ENCODE peak calls at places on chromosomes 12 and 14, in seven cellular contexts. H is colonic mucosa, Y is mesothelial cell of epicardium, A is kidney epithelial cell, F is uterus, X is fibroblast of pulmonary artery, V is AG10803. Q is an unnamed sample.

GRCh38 chr12:115012861-115013667 is 329.1 kb upstream of the TBX3 start:
- DNase-seq in V (no peak), A (no peak), X (no peak), H (no peak), Y (peak), F (no peak), Q (no peak)

GRCh38 chr12:40137252-40137651 is 31.4 kb upstream of the SLC2A13 start:
- DNase-seq in H (no peak), V (peak), Y (no peak), F (no peak), X (peak), A (no peak), Q (no peak)

GRCh38 chr12:86261606-86262005 is 5.4 kb upstream of the MGAT4C start:
- DNase-seq in V (no peak), Y (no peak), X (no peak), A (no peak), F (no peak), H (no peak), Q (no peak)

GRCh38 chr12:68450947-68451260 is 118.7 kb upstream of the MDM1 start:
- DNase-seq in A (no peak), H (no peak), V (no peak), Y (no peak), F (no peak), X (no peak), Q (no peak)

GRCh38 chr14:48890333-48890732 is 695.8 kb downstream of the RPS29 start:
- DNase-seq in H (no peak), Y (no peak), V (no peak), A (no peak), X (no peak), F (no peak), Q (no peak)

GRCh38 chr12:85680881-85681280 is 155.3 kb downstream of the RASSF9 start:
- DNase-seq in X (no peak), A (no peak), H (no peak), Y (no peak), V (no peak), F (no peak), Q (no peak)

GRCh38 chr12:124920353-124920935 is 6.0 kb upstream of the UBC start:
- DNase-seq in H (no peak), A (no peak), X (no peak), V (no peak), F (no peak), Y (no peak), Q (no peak)

GRCh38 chr12:1873531-1874149 is 44.8 kb downstream of the CACNA2D4 start:
- DNase-seq in Y (peak), H (peak), V (no peak), F (no peak), X (no peak), A (no peak), Q (no peak)

GRCh38 chr12:116708826-116709756 is 28.8 kb downstream of the SPRING1 start:
- DNase-seq in Y (no peak), V (peak), F (peak), H (peak), X (peak), A (no peak), Q (peak)

GRCh38 chr12:116261525-116262100 is 15.9 kb downstream of the MED13L start:
- DNase-seq in F (no peak), A (no peak), V (peak), X (no peak), H (no peak), Y (no peak), Q (no peak)

GRCh38 chr12:116138781-116139180 is 138.7 kb downstream of the MED13L start:
- DNase-seq in V (no peak), F (no peak), Y (no peak), X (no peak), H (no peak), A (peak), Q (no peak)

GRCh38 chr14:23366163-23366921 is 1.4 kb upstream of the EFS start:
- DNase-seq in X (peak), A (peak), Y (peak), V (peak), F (peak), H (peak), Q (peak)

GRCh38 chr12:53122961-53123468 is 19.7 kb downstream of the SOAT2 start:
- DNase-seq in F (no peak), Y (no peak), H (no peak), A (no peak), V (peak), X (peak), Q (no peak)

GRCh38 chr14:61568572-61569011 is 126.7 kb upstream of the HIF1A start:
- DNase-seq in V (no peak), H (peak), A (no peak), F (no peak), X (no peak), Y (peak), Q (no peak)

GRCh38 chr14:69886843-69887242 is 7.6 kb downstream of the SMOC1 start:
- DNase-seq in H (no peak), V (no peak), X (peak), F (no peak), Y (no peak), A (no peak), Q (no peak)

GRCh38 chr12:117051380-117051779 is 47.8 kb downstream of the TESC start:
- DNase-seq in V (no peak), Y (no peak), F (no peak), A (no peak), X (no peak), H (no peak), Q (no peak)

GRCh38 chr12:51449569-51450246 is 25.1 kb downstream of the SLC4A8 start:
- DNase-seq in F (no peak), Y (no peak), H (no peak), V (peak), A (no peak), X (no peak), Q (no peak)

GRCh38 chr12:6451348-6452244 is at the start of gene TAPBPL:
- DNase-seq in F (peak), Y (peak), A (peak), V (peak), H (peak), X (peak), Q (peak)
- TF ChIP-seq CTCF in F (peak), Y (no peak), A (no peak), V (no peak), H (no peak), X (no peak), Q (no peak)

GRCh38 chr12:112111931-112112330 is 3.3 kb upstream of the NAA25 start:
- DNase-seq in V (no peak), Y (no peak), H (no peak), A (no peak), X (no peak), F (no peak), Q (no peak)

GRCh38 chr12:112115259-112116045 is 6.9 kb upstream of the NAA25 start:
- DNase-seq in X (no peak), A (no peak), H (no peak), Y (no peak), V (no peak), F (no peak), Q (no peak)

GRCh38 chr12:112107728-112108447 is 695 bp downstream of the NAA25 start:
- DNase-seq in V (no peak), Y (peak), H (peak), F (peak), A (no peak), X (no peak), Q (peak)

GRCh38 chr12:112116232-112117060 is 7.9 kb upstream of the NAA25 start:
- DNase-seq in A (no peak), Y (peak), H (peak), V (peak), F (no peak), X (peak), Q (peak)

DNA sequence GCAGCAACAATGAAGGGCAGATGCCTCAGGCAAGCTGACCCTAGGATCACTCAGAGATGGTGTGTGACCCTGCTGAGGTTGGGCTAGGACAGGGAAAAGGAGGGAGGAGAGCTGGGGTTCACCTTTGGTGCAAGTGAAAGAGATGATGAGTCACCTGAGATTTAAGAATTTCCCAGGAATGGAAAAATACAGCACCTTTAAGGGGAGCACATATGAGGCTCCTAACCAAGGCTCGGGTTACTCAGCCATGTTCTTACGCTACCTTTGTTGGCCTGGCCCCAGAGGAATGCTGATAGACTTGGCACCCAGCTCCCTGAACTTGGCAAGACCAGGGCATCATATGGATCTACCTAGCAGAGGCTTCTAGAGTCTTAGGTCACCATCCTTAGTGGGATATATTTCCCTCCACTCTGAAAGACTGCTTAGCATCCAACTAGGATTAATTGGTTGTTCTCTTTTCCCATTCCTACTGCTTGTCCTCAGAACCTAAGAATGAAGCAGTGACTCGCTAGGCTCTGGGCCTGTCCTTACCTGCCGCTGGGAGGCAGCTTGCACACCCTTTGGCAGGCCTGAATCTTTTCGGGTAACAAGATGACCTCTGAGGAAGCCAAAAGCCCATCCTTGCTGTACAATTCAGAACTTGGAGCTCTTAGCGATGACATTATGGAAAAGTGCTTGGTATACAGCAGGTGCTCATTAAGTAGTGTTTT is 4.0 kb upstream of the NAA25 start:
- DNase-seq in H (no peak), Y (no peak), F (no peak), V (no peak), A (no peak), X (no peak), Q (no peak)
- TF ChIP-seq CTCF in H (no peak), Y (no peak), F (no peak), V (no peak), A (no peak), X (no peak), Q (no peak)

DNA sequence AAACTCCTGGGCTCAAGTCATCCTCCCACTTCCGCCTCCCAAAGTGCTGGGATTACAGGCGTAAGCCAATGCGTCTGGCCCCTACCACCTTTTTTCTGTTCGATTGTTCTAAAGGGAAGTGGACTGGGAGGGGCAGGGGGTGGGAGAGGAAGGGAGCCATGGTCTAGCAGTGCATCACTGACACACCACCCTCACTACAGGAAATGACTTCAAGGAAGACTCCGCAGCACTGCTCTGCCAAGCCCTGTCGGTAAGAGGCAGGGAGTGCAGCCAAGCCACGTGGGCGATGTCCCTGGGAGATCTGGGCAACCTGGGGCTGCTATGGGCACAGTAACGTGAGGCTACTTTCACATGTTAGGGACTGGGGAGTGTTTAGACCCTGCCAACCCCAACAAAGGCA is 18.0 kb downstream of the LRRC74A start:
- DNase-seq in X (peak), A (no peak), V (peak), F (peak), H (no peak), Y (no peak), Q (peak)
- TF ChIP-seq CTCF in X (peak), A (no peak), V (peak), F (peak), H (no peak), Y (no peak), Q (no peak)

GRCh38 chr14:98138666-98139065 is 1133.3 kb downstream of the BCL11B start:
- DNase-seq in A (no peak), F (no peak), V (peak), H (peak), X (peak), Y (no peak), Q (no peak)
- TF ChIP-seq CTCF in A (peak), F (no peak), V (peak), H (peak), X (peak), Y (peak), Q (no peak)

DNA sequence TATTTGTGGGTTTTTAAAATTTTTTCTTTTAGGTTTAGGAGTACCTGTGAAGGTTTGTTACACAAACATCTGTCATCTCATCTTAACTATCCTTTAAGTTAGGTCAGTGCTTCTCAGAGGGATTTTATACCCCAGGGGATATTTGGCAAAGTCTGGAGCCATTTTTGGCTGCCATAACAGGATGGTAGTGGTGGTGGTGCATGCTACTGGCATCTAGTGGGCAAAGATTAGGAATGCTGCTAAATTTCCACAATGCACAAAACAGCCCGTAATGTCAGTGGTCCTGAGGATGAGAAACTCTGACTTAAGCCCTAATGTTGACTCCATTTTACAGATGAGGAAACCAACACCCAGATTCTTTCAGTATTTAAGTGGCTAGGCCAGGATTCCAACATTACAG is 85.2 kb upstream of the MYF6 start:
- DNase-seq in X (peak), A (no peak), H (no peak), F (no peak), Y (no peak), V (peak), Q (no peak)
- TF ChIP-seq CTCF in X (peak), A (peak), H (no peak), F (no peak), Y (no peak), V (peak), Q (no peak)

GRCh38 chr12:57549909-57550627 is at the start of gene KIF5A:
- DNase-seq in V (no peak), F (no peak), X (no peak), H (no peak), A (no peak), Y (peak), Q (no peak)
- TF ChIP-seq CTCF in V (no peak), F (no peak), X (no peak), H (no peak), A (peak), Y (no peak), Q (no peak)

GRCh38 chr14:32404784-32405573 is 75.9 kb downstream of the AKAP6 start:
- DNase-seq in F (no peak), A (no peak), Y (no peak), V (no peak), H (no peak), X (no peak), Q (no peak)

GRCh38 chr14:32400480-32400879 is 71.4 kb downstream of the AKAP6 start:
- DNase-seq in A (no peak), F (no peak), H (no peak), V (peak), X (no peak), Y (no peak), Q (no peak)

GRCh38 chr14:32407170-32407569 is 78.1 kb downstream of the AKAP6 start:
- DNase-seq in F (no peak), X (peak), Y (no peak), A (no peak), H (no peak), V (no peak), Q (no peak)

GRCh38 chr14:32405856-32406255 is 76.8 kb downstream of the AKAP6 start:
- DNase-seq in X (no peak), V (no peak), A (no peak), F (no peak), Y (no peak), H (no peak), Q (no peak)

DNA sequence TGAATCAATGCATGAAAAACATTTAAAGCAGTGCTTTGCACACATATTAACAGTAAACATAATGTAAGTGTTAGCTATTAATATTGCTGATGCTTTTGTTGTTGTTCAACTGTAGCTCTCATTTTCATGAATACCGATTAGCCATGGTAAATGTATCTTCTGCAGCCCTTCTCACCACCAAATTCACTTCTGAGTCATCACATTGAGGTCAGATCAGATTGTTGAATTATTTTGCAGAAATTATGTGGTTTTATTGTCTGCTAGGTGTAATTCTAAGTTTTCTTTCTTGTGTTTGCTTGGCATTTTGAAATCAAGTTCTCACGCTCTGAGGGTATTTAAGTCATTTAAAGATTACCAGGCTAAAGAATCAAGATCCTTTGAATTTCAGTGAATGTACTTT is 74.6 kb downstream of the AKAP6 start:
- DNase-seq in V (peak), H (no peak), F (no peak), X (peak), Y (no peak), A (no peak), Q (no peak)
- TF ChIP-seq CTCF in V (no peak), H (no peak), F (no peak), X (no peak), Y (no peak), A (no peak), Q (no peak)

DNA sequence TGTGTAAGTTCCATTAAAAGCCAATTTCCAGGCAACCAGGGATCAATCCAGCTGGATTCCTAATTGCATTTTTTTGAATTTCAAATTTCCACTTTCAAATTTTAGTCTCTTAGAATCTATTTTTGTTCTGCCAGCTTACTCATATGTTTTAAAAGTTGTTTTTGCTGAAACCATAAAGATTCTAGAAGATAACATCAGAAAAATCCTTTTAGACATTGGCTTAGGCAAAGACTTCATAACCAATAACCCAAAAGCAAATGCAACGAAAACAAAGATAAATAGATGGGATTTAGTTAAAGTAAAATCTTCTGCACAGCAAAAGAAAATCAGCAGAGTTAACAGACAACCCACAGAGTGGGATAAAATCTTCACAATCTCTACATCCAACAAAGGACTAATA is 253.3 kb downstream of the AEBP2 start:
- DNase-seq in H (no peak), X (no peak), V (no peak), Y (no peak), F (no peak), A (no peak), Q (no peak)
- TF ChIP-seq CTCF in H (no peak), X (no peak), V (no peak), Y (no peak), F (no peak), A (no peak), Q (no peak)

Q was measured in tibial artery.